ENCODE peak calls at places on chromosome 16, in five cellular contexts. One of them, this sample, is unnamed.

GRCh38 chr16:8788578-8789172 is 8.8 kb downstream of the TMEM186 start:
- DNase-seq in stimulated activated CD4-positive, alpha-beta T cell treated with anti-CD3 and anti-CD28 coated beads, Interleukin-4, amount 100 ng/mL, for 1 hour: no peak
- DNase-seq in activated gamma-delta T cell treated with anti-CD3 and anti-CD28 coated beads, Interleukin-2, amount 50 U/mL, for 16 hours: no peak
- DNase-seq in nucleus accumbens: no peak
- DNase-seq in type B pancreatic cell: no peak
- DNase-seq in this sample: no peak

GRCh38 chr16:48081656-48082055 is 74.1 kb downstream of the ABCC12 start:
- DNase-seq in activated gamma-delta T cell treated with anti-CD3 and anti-CD28 coated beads, Interleukin-2, amount 50 U/mL, for 16 hours: no peak
- DNase-seq in type B pancreatic cell: no peak
- DNase-seq in stimulated activated CD4-positive, alpha-beta T cell treated with anti-CD3 and anti-CD28 coated beads, Interleukin-4, amount 100 ng/mL, for 1 hour: no peak
- DNase-seq in nucleus accumbens: no peak
- DNase-seq in this sample: no peak

GRCh38 chr16:88022076-88023042 is 71.1 kb downstream of the BANP start:
- DNase-seq in nucleus accumbens: no peak
- DNase-seq in activated gamma-delta T cell treated with anti-CD3 and anti-CD28 coated beads, Interleukin-2, amount 50 U/mL, for 16 hours: no peak
- DNase-seq in type B pancreatic cell: no peak
- DNase-seq in stimulated activated CD4-positive, alpha-beta T cell treated with anti-CD3 and anti-CD28 coated beads, Interleukin-4, amount 100 ng/mL, for 1 hour: no peak
- DNase-seq in this sample: no peak

GRCh38 chr16:76882105-76882504 is 308.9 kb upstream of the MON1B start:
- DNase-seq in type B pancreatic cell: no peak
- DNase-seq in activated gamma-delta T cell treated with anti-CD3 and anti-CD28 coated beads, Interleukin-2, amount 50 U/mL, for 16 hours: no peak
- DNase-seq in stimulated activated CD4-positive, alpha-beta T cell treated with anti-CD3 and anti-CD28 coated beads, Interleukin-4, amount 100 ng/mL, for 1 hour: no peak
- DNase-seq in nucleus accumbens: no peak
- DNase-seq in this sample: no peak

GRCh38 chr16:29009050-29009837 is 24.4 kb downstream of the LAT start:
- DNase-seq in nucleus accumbens: no peak
- DNase-seq in stimulated activated CD4-positive, alpha-beta T cell treated with anti-CD3 and anti-CD28 coated beads, Interleukin-4, amount 100 ng/mL, for 1 hour: peak
- DNase-seq in type B pancreatic cell: no peak
- DNase-seq in activated gamma-delta T cell treated with anti-CD3 and anti-CD28 coated beads, Interleukin-2, amount 50 U/mL, for 16 hours: no peak
- DNase-seq in this sample: no peak

GRCh38 chr16:54521327-54521726 is 234.7 kb upstream of the IRX3 start:
- DNase-seq in nucleus accumbens: no peak
- DNase-seq in activated gamma-delta T cell treated with anti-CD3 and anti-CD28 coated beads, Interleukin-2, amount 50 U/mL, for 16 hours: no peak
- DNase-seq in stimulated activated CD4-positive, alpha-beta T cell treated with anti-CD3 and anti-CD28 coated beads, Interleukin-4, amount 100 ng/mL, for 1 hour: no peak
- DNase-seq in type B pancreatic cell: no peak
- DNase-seq in this sample: no peak

GRCh38 chr16:383326-384020 is 1.7 kb upstream of the PGAP6 start:
- DNase-seq in nucleus accumbens: no peak
- DNase-seq in type B pancreatic cell: no peak
- DNase-seq in stimulated activated CD4-positive, alpha-beta T cell treated with anti-CD3 and anti-CD28 coated beads, Interleukin-4, amount 100 ng/mL, for 1 hour: peak
- DNase-seq in activated gamma-delta T cell treated with anti-CD3 and anti-CD28 coated beads, Interleukin-2, amount 50 U/mL, for 16 hours: no peak
- DNase-seq in this sample: no peak

GRCh38 chr16:24011237-24011636 is 175.5 kb downstream of the PRKCB start:
- DNase-seq in nucleus accumbens: no peak
- DNase-seq in activated gamma-delta T cell treated with anti-CD3 and anti-CD28 coated beads, Interleukin-2, amount 50 U/mL, for 16 hours: no peak
- DNase-seq in stimulated activated CD4-positive, alpha-beta T cell treated with anti-CD3 and anti-CD28 coated beads, Interleukin-4, amount 100 ng/mL, for 1 hour: no peak
- DNase-seq in type B pancreatic cell: no peak
- DNase-seq in this sample: no peak

GRCh38 chr16:83615553-83615952 is 192.2 kb upstream of the HSBP1 start:
- DNase-seq in stimulated activated CD4-positive, alpha-beta T cell treated with anti-CD3 and anti-CD28 coated beads, Interleukin-4, amount 100 ng/mL, for 1 hour: no peak
- DNase-seq in nucleus accumbens: no peak
- DNase-seq in activated gamma-delta T cell treated with anti-CD3 and anti-CD28 coated beads, Interleukin-2, amount 50 U/mL, for 16 hours: no peak
- DNase-seq in type B pancreatic cell: no peak
- DNase-seq in this sample: no peak

GRCh38 chr16:49739381-49739780 is 116.5 kb downstream of the ZNF423 start:
- DNase-seq in nucleus accumbens: no peak
- DNase-seq in stimulated activated CD4-positive, alpha-beta T cell treated with anti-CD3 and anti-CD28 coated beads, Interleukin-4, amount 100 ng/mL, for 1 hour: no peak
- DNase-seq in activated gamma-delta T cell treated with anti-CD3 and anti-CD28 coated beads, Interleukin-2, amount 50 U/mL, for 16 hours: no peak
- DNase-seq in type B pancreatic cell: no peak
- DNase-seq in this sample: no peak

GRCh38 chr16:56822966-56823739 is 41.9 kb upstream of the SLC12A3 start:
- DNase-seq in nucleus accumbens: no peak
- DNase-seq in type B pancreatic cell: no peak
- DNase-seq in activated gamma-delta T cell treated with anti-CD3 and anti-CD28 coated beads, Interleukin-2, amount 50 U/mL, for 16 hours: no peak
- DNase-seq in stimulated activated CD4-positive, alpha-beta T cell treated with anti-CD3 and anti-CD28 coated beads, Interleukin-4, amount 100 ng/mL, for 1 hour: no peak
- DNase-seq in this sample: no peak

GRCh38 chr16:4676826-4677225 is 16.5 kb upstream of the NUDT16L1 start:
- DNase-seq in type B pancreatic cell: no peak
- DNase-seq in activated gamma-delta T cell treated with anti-CD3 and anti-CD28 coated beads, Interleukin-2, amount 50 U/mL, for 16 hours: no peak
- DNase-seq in stimulated activated CD4-positive, alpha-beta T cell treated with anti-CD3 and anti-CD28 coated beads, Interleukin-4, amount 100 ng/mL, for 1 hour: no peak
- DNase-seq in nucleus accumbens: no peak
- DNase-seq in this sample: no peak

GRCh38 chr16:4639899-4640509 is 15.4 kb downstream of the MGRN1 start:
- DNase-seq in nucleus accumbens: no peak
- DNase-seq in type B pancreatic cell: no peak
- DNase-seq in activated gamma-delta T cell treated with anti-CD3 and anti-CD28 coated beads, Interleukin-2, amount 50 U/mL, for 16 hours: no peak
- DNase-seq in stimulated activated CD4-positive, alpha-beta T cell treated with anti-CD3 and anti-CD28 coated beads, Interleukin-4, amount 100 ng/mL, for 1 hour: no peak
- DNase-seq in this sample: no peak

GRCh38 chr16:8845699-8846298 is 23.0 kb downstream of the CARHSP1 start:
- DNase-seq in stimulated activated CD4-positive, alpha-beta T cell treated with anti-CD3 and anti-CD28 coated beads, Interleukin-4, amount 100 ng/mL, for 1 hour: no peak
- DNase-seq in nucleus accumbens: no peak
- DNase-seq in activated gamma-delta T cell treated with anti-CD3 and anti-CD28 coated beads, Interleukin-2, amount 50 U/mL, for 16 hours: no peak
- DNase-seq in type B pancreatic cell: no peak
- DNase-seq in this sample: no peak

GRCh38 chr16:66512589-66513404 is 37.1 kb downstream of the TK2 start:
- DNase-seq in nucleus accumbens: no peak
- DNase-seq in type B pancreatic cell: no peak
- DNase-seq in activated gamma-delta T cell treated with anti-CD3 and anti-CD28 coated beads, Interleukin-2, amount 50 U/mL, for 16 hours: no peak
- DNase-seq in stimulated activated CD4-positive, alpha-beta T cell treated with anti-CD3 and anti-CD28 coated beads, Interleukin-4, amount 100 ng/mL, for 1 hour: no peak
- DNase-seq in this sample: peak

GRCh38 chr16:89142474-89143197 is 28.9 kb upstream of the CDH15 start:
- DNase-seq in type B pancreatic cell: no peak
- DNase-seq in stimulated activated CD4-positive, alpha-beta T cell treated with anti-CD3 and anti-CD28 coated beads, Interleukin-4, amount 100 ng/mL, for 1 hour: no peak
- DNase-seq in nucleus accumbens: no peak
- DNase-seq in activated gamma-delta T cell treated with anti-CD3 and anti-CD28 coated beads, Interleukin-2, amount 50 U/mL, for 16 hours: no peak
- DNase-seq in this sample: no peak

GRCh38 chr16:7545251-7545650 is 212.6 kb downstream of the RBFOX1 start:
- DNase-seq in type B pancreatic cell: no peak
- DNase-seq in nucleus accumbens: no peak
- DNase-seq in activated gamma-delta T cell treated with anti-CD3 and anti-CD28 coated beads, Interleukin-2, amount 50 U/mL, for 16 hours: no peak
- DNase-seq in stimulated activated CD4-positive, alpha-beta T cell treated with anti-CD3 and anti-CD28 coated beads, Interleukin-4, amount 100 ng/mL, for 1 hour: no peak
- DNase-seq in this sample: no peak

GRCh38 chr16:3879887-3880564 is 487 bp downstream of the CREBBP start:
- DNase-seq in stimulated activated CD4-positive, alpha-beta T cell treated with anti-CD3 and anti-CD28 coated beads, Interleukin-4, amount 100 ng/mL, for 1 hour: peak
- DNase-seq in nucleus accumbens: peak
- DNase-seq in activated gamma-delta T cell treated with anti-CD3 and anti-CD28 coated beads, Interleukin-2, amount 50 U/mL, for 16 hours: peak
- DNase-seq in type B pancreatic cell: peak
- DNase-seq in this sample: peak

GRCh38 chr16:19804538-19805323 is 79.9 kb downstream of the GPRC5B start:
- DNase-seq in type B pancreatic cell: peak
- DNase-seq in activated gamma-delta T cell treated with anti-CD3 and anti-CD28 coated beads, Interleukin-2, amount 50 U/mL, for 16 hours: no peak
- DNase-seq in stimulated activated CD4-positive, alpha-beta T cell treated with anti-CD3 and anti-CD28 coated beads, Interleukin-4, amount 100 ng/mL, for 1 hour: peak
- DNase-seq in nucleus accumbens: no peak
- DNase-seq in this sample: no peak

GRCh38 chr16:84677849-84678248 is 22.0 kb upstream of the USP10 start:
- DNase-seq in stimulated activated CD4-positive, alpha-beta T cell treated with anti-CD3 and anti-CD28 coated beads, Interleukin-4, amount 100 ng/mL, for 1 hour: no peak
- DNase-seq in nucleus accumbens: no peak
- DNase-seq in activated gamma-delta T cell treated with anti-CD3 and anti-CD28 coated beads, Interleukin-2, amount 50 U/mL, for 16 hours: no peak
- DNase-seq in type B pancreatic cell: no peak
- DNase-seq in this sample: no peak

GRCh38 chr16:89020925-89021595 is 44.1 kb upstream of the CBFA2T3 start:
- DNase-seq in type B pancreatic cell: no peak
- DNase-seq in nucleus accumbens: no peak
- DNase-seq in activated gamma-delta T cell treated with anti-CD3 and anti-CD28 coated beads, Interleukin-2, amount 50 U/mL, for 16 hours: no peak
- DNase-seq in stimulated activated CD4-positive, alpha-beta T cell treated with anti-CD3 and anti-CD28 coated beads, Interleukin-4, amount 100 ng/mL, for 1 hour: no peak
- DNase-seq in this sample: no peak

GRCh38 chr16:68425498-68426354 is 22.6 kb downstream of the SMPD3 start:
- DNase-seq in nucleus accumbens: no peak
- DNase-seq in stimulated activated CD4-positive, alpha-beta T cell treated with anti-CD3 and anti-CD28 coated beads, Interleukin-4, amount 100 ng/mL, for 1 hour: no peak
- DNase-seq in type B pancreatic cell: no peak
- DNase-seq in activated gamma-delta T cell treated with anti-CD3 and anti-CD28 coated beads, Interleukin-2, amount 50 U/mL, for 16 hours: no peak
- DNase-seq in this sample: peak

GRCh38 chr16:11075163-11075562 is 130.8 kb downstream of the CLEC16A start:
- DNase-seq in stimulated activated CD4-positive, alpha-beta T cell treated with anti-CD3 and anti-CD28 coated beads, Interleukin-4, amount 100 ng/mL, for 1 hour: no peak
- DNase-seq in nucleus accumbens: no peak
- DNase-seq in type B pancreatic cell: no peak
- DNase-seq in activated gamma-delta T cell treated with anti-CD3 and anti-CD28 coated beads, Interleukin-2, amount 50 U/mL, for 16 hours: no peak
- DNase-seq in this sample: no peak

GRCh38 chr16:51440096-51440495 is 289.0 kb upstream of the SALL1 start:
- DNase-seq in stimulated activated CD4-positive, alpha-beta T cell treated with anti-CD3 and anti-CD28 coated beads, Interleukin-4, amount 100 ng/mL, for 1 hour: no peak
- DNase-seq in nucleus accumbens: no peak
- DNase-seq in activated gamma-delta T cell treated with anti-CD3 and anti-CD28 coated beads, Interleukin-2, amount 50 U/mL, for 16 hours: no peak
- DNase-seq in type B pancreatic cell: no peak
- DNase-seq in this sample: no peak

GRCh38 chr16:48522041-48522440 is 87.9 kb downstream of the N4BP1 start:
- DNase-seq in stimulated activated CD4-positive, alpha-beta T cell treated with anti-CD3 and anti-CD28 coated beads, Interleukin-4, amount 100 ng/mL, for 1 hour: no peak
- DNase-seq in type B pancreatic cell: no peak
- DNase-seq in nucleus accumbens: no peak
- DNase-seq in activated gamma-delta T cell treated with anti-CD3 and anti-CD28 coated beads, Interleukin-2, amount 50 U/mL, for 16 hours: no peak
- DNase-seq in this sample: no peak

GRCh38 chr16:15996432-15997109 is 47.2 kb downstream of the ABCC1 start:
- DNase-seq in stimulated activated CD4-positive, alpha-beta T cell treated with anti-CD3 and anti-CD28 coated beads, Interleukin-4, amount 100 ng/mL, for 1 hour: no peak
- DNase-seq in type B pancreatic cell: no peak
- DNase-seq in activated gamma-delta T cell treated with anti-CD3 and anti-CD28 coated beads, Interleukin-2, amount 50 U/mL, for 16 hours: no peak
- DNase-seq in nucleus accumbens: no peak
- DNase-seq in this sample: no peak